ENCODE peak calls at places on chromosomes 3 and 15, in seven cellular contexts. M is fibroblast of lung, O is left ventricle myocardium inferior, J is tibial artery, T is breast epithelium, K is heart left ventricle, D is lower lobe of right lung. Q is an unnamed sample.

GRCh38 chr15:74365619-74366445 is 1.6 kb downstream of the CYP11A1 start:
- DNase-seq in K (peak; percentile 64), M (peak; percentile 59), D (peak; percentile 58), T (no peak), J (peak; percentile 66), O (peak; percentile 48), Q (peak; percentile 72)

GRCh38 chr15:84715442-84716035 is 400 bp downstream of the SEC11A start:
- DNase-seq in M (peak; percentile 56), O (no peak), D (no peak), T (no peak), J (peak; percentile 66), K (no peak), Q (no peak)

GRCh38 chr3:27681249-27681748 is 40.8 kb downstream of the EOMES start:
- DNase-seq in K (no peak), O (no peak), D (no peak), M (peak; percentile 77), T (no peak), J (no peak), Q (no peak)

GRCh38 chr3:98513136-98513535 is 9.6 kb downstream of the CLDND1 start:
- DNase-seq in T (no peak), M (peak; percentile 23), O (no peak), K (no peak), D (no peak), J (no peak), Q (no peak)

GRCh38 chr3:58470363-58471024 is 21.4 kb upstream of the KCTD6 start:
- DNase-seq in J (no peak), M (no peak), D (no peak), T (no peak), K (no peak), O (no peak), Q (no peak)

GRCh38 chr15:60004019-60004845 is at the start of gene FOXB1:
- DNase-seq in D (no peak), K (no peak), O (no peak), J (no peak), M (no peak), T (no peak), Q (no peak)

GRCh38 chr15:59148160-59148810 is 43.3 kb downstream of the CCNB2 start:
- DNase-seq in J (no peak), K (no peak), M (peak; percentile 52), D (no peak), T (no peak), O (no peak), Q (no peak)

GRCh38 chr3:132421832-132422231 is 4.5 kb downstream of the DNAJC13 start:
- DNase-seq in O (no peak), M (peak; percentile 72), K (no peak), D (no peak), T (no peak), J (no peak), Q (no peak)

GRCh38 chr3:29282431-29283296 is 1.8 kb downstream of the RBMS3 start:
- DNase-seq in M (peak; percentile 82), O (no peak), T (no peak), K (no peak), J (no peak), D (no peak), Q (no peak)

DNA sequence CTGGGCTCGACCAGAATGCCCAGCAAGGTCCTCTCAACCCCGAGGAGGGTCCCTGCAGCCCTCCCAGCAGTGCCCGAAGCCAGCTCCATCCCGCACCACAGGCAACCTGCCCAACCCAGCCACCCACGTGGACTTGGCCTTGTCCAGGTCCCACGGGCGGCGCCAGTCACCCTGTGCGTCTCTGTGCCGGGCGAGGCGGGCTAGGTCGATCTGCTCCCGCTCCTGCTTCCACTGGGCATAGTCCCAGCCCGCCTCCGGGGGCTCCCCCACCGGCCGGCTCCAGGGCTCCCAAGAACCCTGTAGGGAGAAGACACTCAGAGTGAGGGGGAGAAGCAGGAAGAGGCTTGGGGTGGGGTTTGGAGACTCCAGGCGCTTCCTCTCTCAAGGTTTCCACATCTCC is 3.1 kb downstream of the CCDC9B start:
- DNase-seq in D (no peak), J (peak; percentile 85), T (no peak), M (no peak), O (no peak), K (peak; percentile 45), Q (no peak)
- H3K4me3 ChIP-seq in D (no peak overlapping the region), J (peak overlapping the region; percentile 8), T (peak overlapping the region; percentile 26), M (no peak overlapping the region), O (peak overlapping the region; percentile 72), K (peak overlapping the region; percentile 1), Q (no peak overlapping the region)

GRCh38 chr3:100087203-100087602 is 27.1 kb downstream of the FILIP1L start:
- DNase-seq in T (no peak), D (no peak), O (no peak), K (no peak), M (peak; percentile 86), J (no peak), Q (no peak)

GRCh38 chr3:100086401-100086800 is 27.9 kb downstream of the FILIP1L start:
- DNase-seq in O (no peak), T (no peak), M (no peak), J (no peak), K (no peak), D (no peak), Q (no peak)

GRCh38 chr3:100088735-100089368 is 25.4 kb downstream of the FILIP1L start:
- DNase-seq in M (no peak), T (no peak), K (no peak), J (no peak), O (no peak), D (no peak), Q (no peak)

GRCh38 chr3:100090669-100091005 is 23.7 kb downstream of the FILIP1L start:
- DNase-seq in T (no peak), M (no peak), J (no peak), O (no peak), K (no peak), D (no peak), Q (no peak)

DNA sequence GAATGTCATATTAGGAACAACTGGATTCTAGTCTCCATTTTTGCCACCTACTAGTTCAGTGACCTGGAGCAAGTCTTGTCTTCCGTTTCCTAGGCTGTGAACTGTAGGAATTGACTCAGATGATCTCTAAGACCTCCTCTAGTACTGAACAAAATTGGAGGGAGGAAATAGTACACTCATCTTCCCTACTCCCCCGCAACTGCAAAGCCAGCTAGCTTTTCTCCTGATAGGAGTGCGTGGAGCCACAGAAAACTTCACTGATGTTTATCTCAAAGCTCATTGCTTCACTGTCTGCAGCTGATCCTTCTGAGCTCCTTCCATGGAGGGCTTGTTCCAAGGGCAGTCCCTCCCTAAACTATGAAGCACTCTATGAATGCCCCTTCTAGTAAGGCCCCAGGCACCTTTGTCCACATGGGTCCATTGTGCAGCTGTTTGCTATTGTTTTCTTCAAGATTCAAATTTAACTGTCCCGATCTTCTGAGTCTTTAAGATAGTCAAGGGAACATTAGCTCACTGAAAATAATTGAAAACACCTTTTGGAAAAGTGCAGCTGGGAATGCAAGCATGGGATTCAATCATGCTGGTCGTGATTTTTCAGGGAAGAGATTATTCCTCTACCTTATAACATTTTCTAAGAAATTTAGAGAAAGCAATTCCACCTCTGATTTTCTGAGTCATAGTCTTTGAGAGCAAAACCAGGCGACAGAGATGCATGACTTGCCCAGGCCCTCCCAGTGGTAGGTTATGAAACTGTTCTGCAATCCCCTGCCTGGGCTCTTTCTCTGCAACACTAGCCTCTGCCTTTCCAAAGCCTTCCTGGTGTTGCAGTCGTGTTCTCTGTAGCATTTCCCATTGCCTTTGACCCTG is 24.3 kb downstream of the FILIP1L start:
- DNase-seq in D (no peak), K (peak; percentile 46), M (peak; percentile 70), O (no peak), J (no peak), T (no peak), Q (no peak)
- TF ChIP-seq CTCF in D (no peak), K (peak; percentile 32), M (peak; percentile 68), O (peak; percentile 37), J (no peak), T (no peak), Q (no peak)

DNA sequence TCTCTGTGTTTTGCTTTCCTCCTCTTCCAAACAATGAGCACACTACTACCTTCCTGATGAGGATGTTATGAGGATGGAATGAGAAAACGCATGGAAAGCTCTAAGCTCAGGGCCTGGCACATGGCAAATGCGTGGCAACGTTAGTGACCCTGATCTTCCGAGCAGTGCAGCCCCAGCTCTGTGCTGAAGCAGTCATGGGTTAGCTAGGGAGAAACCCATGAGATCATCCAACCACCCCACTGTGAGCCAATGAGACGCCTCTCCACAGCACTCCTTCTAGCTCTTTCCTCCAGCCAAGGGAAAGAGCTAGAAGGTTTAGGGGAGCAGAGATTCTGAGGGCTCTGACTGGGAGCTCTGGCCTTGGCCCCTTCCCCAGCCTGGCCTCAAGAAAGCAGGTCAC is 4.5 kb downstream of the CPN2 start:
- DNase-seq in D (no peak), M (no peak), O (no peak), J (no peak), T (no peak), K (no peak), Q (no peak)
- H3K9me3 ChIP-seq in D (no peaks in the 10 kb centered on the region), M (no peaks in the 10 kb centered on the region), O (no peaks in the 10 kb centered on the region), J (no peaks in the 10 kb centered on the region), T (no peaks in the 10 kb centered on the region), K (no peaks in the 10 kb centered on the region), Q (no peaks in the 10 kb centered on the region)

GRCh38 chr15:76993114-76993715 is 1.7 kb upstream of the PSTPIP1 start:
- DNase-seq in J (peak; percentile 45), K (no peak), O (no peak), T (no peak), M (no peak), D (no peak), Q (peak; percentile 59)

GRCh38 chr15:76994971-76995945 is at the start of gene PSTPIP1:
- DNase-seq in T (no peak), J (peak; percentile 79), M (no peak), O (peak; percentile 37), K (peak; percentile 62), D (peak; percentile 68), Q (peak; percentile 77)

GRCh38 chr15:76994496-76994895 is 430 bp upstream of the PSTPIP1 start:
- DNase-seq in J (no peak), T (no peak), K (no peak), D (no peak), O (no peak), M (no peak), Q (no peak)

GRCh38 chr15:76991741-76992645 is 2.9 kb upstream of the PSTPIP1 start:
- DNase-seq in J (peak; percentile 64), O (no peak), M (no peak), D (peak; percentile 73), T (no peak), K (no peak), Q (peak; percentile 79)

GRCh38 chr15:76994001-76994400 is 925 bp upstream of the PSTPIP1 start:
- DNase-seq in T (no peak), D (peak; percentile 78), M (no peak), K (peak; percentile 65), J (peak; percentile 69), O (peak; percentile 51), Q (peak; percentile 60)
- H3K4me3 ChIP-seq in T (no peak overlapping the region), D (no peak overlapping the region), M (no peak overlapping the region), K (no peak overlapping the region), J (no peak overlapping the region), O (no peak overlapping the region), Q (no peak overlapping the region)

DNA sequence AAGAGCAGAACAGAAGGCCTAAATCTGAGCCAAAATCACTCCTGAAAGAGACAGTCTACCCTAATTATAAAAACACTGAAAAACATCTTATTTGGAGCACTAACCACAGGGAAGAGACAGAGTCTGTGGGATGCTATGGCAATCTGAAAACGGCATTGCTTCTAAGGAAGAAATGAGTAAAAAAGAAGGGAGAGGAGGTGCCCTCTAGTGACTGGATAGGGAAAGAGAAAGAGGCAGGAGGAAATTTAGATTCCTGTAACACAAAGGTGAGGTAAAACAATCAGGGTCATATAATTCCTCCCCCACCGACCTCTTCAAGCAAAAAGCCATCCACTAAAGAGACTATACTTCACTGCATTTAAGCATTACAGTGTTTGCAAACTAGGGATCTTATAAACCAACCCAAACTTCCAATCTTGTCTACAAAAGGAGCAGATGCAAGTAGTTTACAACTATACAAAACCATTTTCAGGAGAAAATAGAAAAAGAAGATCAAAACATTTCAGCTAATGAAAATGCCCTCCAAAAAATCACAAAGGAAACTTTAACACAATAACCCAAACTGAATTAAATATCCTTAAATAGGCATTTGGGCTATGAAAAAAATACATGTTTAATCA is 32.6 kb downstream of the HACD2 start:
- DNase-seq in T (no peak), O (no peak), M (no peak), J (no peak), K (no peak), D (no peak), Q (no peak)
- TF ChIP-seq CTCF in T (no peak), O (peak; percentile 62), M (peak; percentile 79), J (peak; percentile 37), K (peak; percentile 8), D (peak; percentile 21), Q (no peak)